ENCODE peak calls at places on chromosomes 4 and X, in four cellular contexts. A is HepG2, Y is GM12878, G is K562. Z is an unnamed sample.

GRCh38 chr4:15149842-15150592 is 147.7 kb downstream of the CPEB2 start:
- DNase-seq in G (peak), Y (peak), A (peak), Z (peak)

GRCh38 chr4:66558651-66559050 is 888.4 kb upstream of the EPHA5 start:
- DNase-seq in G (no peak), Y (no peak), A (no peak), Z (no peak)

GRCh38 chr4:121256887-121257426 is 92.8 kb upstream of the TNIP3 start:
- DNase-seq in A (no peak), Y (no peak), G (no peak), Z (no peak)

GRCh38 chr4:105909699-105910340 is 14.5 kb downstream of the NPNT start:
- DNase-seq in G (no peak), Y (no peak), A (no peak), Z (no peak)

GRCh38 chr4:76948441-76949292 is 885 bp upstream of the SEPTIN11 start:
- DNase-seq in Y (peak), G (peak), A (peak), Z (peak)

GRCh38 chrX:14529288-14529989 is at the start of gene GLRA2:
- DNase-seq in A (peak), Y (no peak), G (no peak), Z (peak)

GRCh38 chr4:12679217-12679616 is 804.9 kb downstream of the RAB28 start:
- DNase-seq in A (peak), G (no peak), Y (no peak), Z (peak)

GRCh38 chr4:84238247-84239090 is 260.6 kb downstream of the NKX6-1 start:
- DNase-seq in G (no peak), A (no peak), Y (no peak), Z (no peak)

GRCh38 chr4:32858971-32859370 is 2138.8 kb downstream of the PCDH7 start:
- DNase-seq in G (no peak), Y (no peak), A (no peak), Z (no peak)

GRCh38 chr4:93092765-93093164 is 735.8 kb upstream of the ATOH1 start:
- DNase-seq in G (no peak), A (no peak), Y (no peak), Z (no peak)

GRCh38 chr4:8255698-8256441 is 13.7 kb upstream of the HTRA3 start:
- DNase-seq in A (no peak), Y (no peak), G (no peak), Z (no peak)

GRCh38 chr4:38162240-38162784 is 202.1 kb downstream of the PTTG2 start:
- DNase-seq in G (no peak), Y (no peak), A (peak), Z (no peak)

GRCh38 chrX:771536-771935 is 140.9 kb downstream of the SHOX start:
- DNase-seq in A (no peak), G (no peak), Y (no peak), Z (no peak)

GRCh38 chrX:84710611-84711010 is 208.4 kb upstream of the HDX start:
- DNase-seq in Y (no peak), A (no peak), G (no peak), Z (no peak)

GRCh38 chr4:65139998-65140397 is 530.3 kb downstream of the EPHA5 start:
- DNase-seq in A (no peak), G (no peak), Y (no peak), Z (no peak)

GRCh38 chr4:150510176-150510875 is 71.6 kb upstream of the MAB21L2 start:
- DNase-seq in G (no peak), Y (no peak), A (no peak), Z (no peak)

GRCh38 chrX:134688839-134689238 is 30.6 kb upstream of the PLAC1 start:
- DNase-seq in Y (no peak), A (no peak), G (no peak), Z (no peak)
- TF ChIP-seq TARDBP in Y (no peak), A (no peak), G (no peak), Z (no peak)

DNA sequence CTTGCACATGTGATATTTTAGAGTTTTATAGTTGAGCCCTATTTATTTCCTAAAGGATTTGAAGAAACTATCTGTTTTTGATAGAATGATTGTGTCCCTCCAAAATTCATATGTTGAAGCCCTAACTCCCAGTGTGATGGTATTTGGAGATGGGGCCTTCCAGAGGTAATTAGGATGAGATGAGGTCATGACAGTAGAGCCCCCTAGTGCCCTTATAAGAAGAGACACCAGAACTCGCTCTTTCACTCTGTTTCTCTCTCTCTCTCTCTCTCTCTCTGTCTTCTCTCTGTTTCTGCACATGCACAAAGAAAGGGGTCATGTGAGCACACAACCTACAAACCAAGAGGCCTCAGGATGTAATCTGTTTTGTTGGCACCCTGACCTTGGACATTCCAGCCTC is 921.9 kb upstream of the DIAPH2 start:
- DNase-seq in G (no peak), A (no peak), Y (no peak), Z (no peak)
- TF ChIP-seq TARDBP in G (no peak), A (no peak), Y (no peak), Z (no peak)

GRCh38 chr4:54155936-54156335 is 56.0 kb downstream of the GSX2 start:
- DNase-seq in G (no peak), A (no peak), Y (no peak), Z (no peak)
- TF ChIP-seq TARDBP in G (no peak), A (no peak), Y (no peak), Z (no peak)

DNA sequence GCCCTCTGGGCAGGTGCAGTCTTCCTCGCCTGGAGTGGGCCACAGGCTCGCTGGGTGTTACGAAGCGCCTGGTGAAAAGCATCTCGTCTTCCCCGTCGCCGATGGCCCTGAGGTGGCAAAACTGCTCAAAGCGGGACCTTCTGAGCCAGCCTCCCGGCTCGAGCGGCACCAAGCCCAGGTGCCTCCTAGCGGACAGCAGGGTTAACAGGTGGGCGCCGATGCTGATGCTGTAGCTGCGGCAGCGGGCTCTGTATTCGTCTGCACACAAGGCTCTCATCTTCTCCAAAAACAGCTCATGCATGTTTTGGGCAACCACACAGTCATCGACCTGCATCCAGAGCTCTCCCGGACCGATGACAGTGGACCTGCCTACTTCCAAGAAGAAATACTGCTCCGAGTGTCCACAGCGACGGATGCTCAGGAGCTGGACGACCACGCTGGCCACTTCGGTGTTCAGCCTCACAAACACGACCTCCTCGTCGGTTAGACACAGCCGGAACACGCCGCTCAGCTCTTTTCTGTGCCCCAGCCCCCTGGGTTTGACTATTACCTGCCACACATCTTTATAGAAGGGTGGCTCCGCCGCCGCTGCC is 1.2 kb downstream of the IRS4 start:
- DNase-seq in A (no peak), G (no peak), Y (no peak), Z (peak)
- TF ChIP-seq TARDBP in A (no peak), G (no peak), Y (no peak), Z (no peak)